ENCODE peak calls at places on chromosomes 16 and 17, in five cellular contexts. One of them, this sample, is unnamed.

GRCh38 chr17:60110586-60110985 is 31.9 kb upstream of the HEATR6 start:
- DNase-seq in ovary: no peak
- DNase-seq in T-helper 1 cell: no peak
- DNase-seq in putamen: no peak
- DNase-seq in brain microvascular endothelial cell: no peak
- DNase-seq in this sample: no peak

GRCh38 chr16:78985736-78986605 is 614.6 kb downstream of the MAF start:
- DNase-seq in ovary: no peak
- DNase-seq in T-helper 1 cell: no peak
- DNase-seq in putamen: no peak
- DNase-seq in brain microvascular endothelial cell: peak; percentile 2
- DNase-seq in this sample: no peak

GRCh38 chr17:79513805-79514535 is 96.9 kb downstream of the RBFOX3 start:
- DNase-seq in ovary: no peak
- DNase-seq in T-helper 1 cell: no peak
- DNase-seq in putamen: no peak
- DNase-seq in brain microvascular endothelial cell: no peak
- DNase-seq in this sample: peak; percentile 70

GRCh38 chr16:22754577-22754976 is 59.4 kb upstream of the HS3ST2 start:
- DNase-seq in ovary: no peak
- DNase-seq in T-helper 1 cell: no peak
- DNase-seq in putamen: no peak
- DNase-seq in brain microvascular endothelial cell: no peak
- DNase-seq in this sample: no peak

GRCh38 chr16:85448557-85449194 is 164.4 kb upstream of the GSE1 start:
- DNase-seq in ovary: no peak
- DNase-seq in T-helper 1 cell: no peak
- DNase-seq in putamen: no peak
- DNase-seq in brain microvascular endothelial cell: no peak
- DNase-seq in this sample: no peak

GRCh38 chr16:83244057-83244456 is 563.7 kb upstream of the HSBP1 start:
- DNase-seq in ovary: no peak
- DNase-seq in T-helper 1 cell: no peak
- DNase-seq in putamen: no peak
- DNase-seq in brain microvascular endothelial cell: no peak
- DNase-seq in this sample: no peak

GRCh38 chr16:82891918-82892317 is 265.1 kb downstream of the CDH13 start:
- DNase-seq in ovary: no peak
- DNase-seq in T-helper 1 cell: no peak
- DNase-seq in putamen: no peak
- DNase-seq in brain microvascular endothelial cell: no peak
- DNase-seq in this sample: no peak

GRCh38 chr17:50425682-50426471 is at the start of gene ACSF2:
- DNase-seq in ovary: peak; percentile 75
- DNase-seq in T-helper 1 cell: peak; percentile 71
- DNase-seq in putamen: no peak
- DNase-seq in brain microvascular endothelial cell: peak; percentile 27
- DNase-seq in this sample: peak; percentile 79

GRCh38 chr16:80366023-80366422 is 174.8 kb upstream of the DYNLRB2 start:
- DNase-seq in ovary: no peak
- DNase-seq in T-helper 1 cell: no peak
- DNase-seq in putamen: no peak
- DNase-seq in brain microvascular endothelial cell: no peak
- DNase-seq in this sample: no peak

This sample was measured in testis.